ENCODE peak calls at places on chromosomes 13 and 19, in four cellular contexts. U is K562, A is cardiac muscle cell, O is adrenal gland. Y is an unnamed sample. For H3K4me1, the result is how much of the 10 kb centered on the place peaks cover.

GRCh38 chr19:47741544-47742125 is 3.7 kb upstream of the NOP53 start:
- DNase-seq in U (no peak), A (no peak), O (no peak), Y (no peak)

GRCh38 chr19:35031072-35031881 is 1.0 kb downstream of the SCN1B start:
- DNase-seq in U (peak), A (peak), O (no peak), Y (no peak)

GRCh38 chr13:107117327-107118012 is 549.5 kb upstream of the ARGLU1 start:
- DNase-seq in U (no peak), A (no peak), O (no peak), Y (no peak)

GRCh38 chr13:96779691-96780090 is 214.6 kb downstream of the OXGR1 start:
- DNase-seq in U (no peak), A (no peak), O (no peak), Y (no peak)

GRCh38 chr19:1151037-1151716 is 22.9 kb downstream of the SBNO2 start:
- DNase-seq in U (no peak), A (no peak), O (no peak), Y (no peak)

GRCh38 chr19:6378498-6378897 is 2.8 kb upstream of the PSPN start:
- DNase-seq in U (no peak), A (no peak), O (no peak), Y (no peak)

GRCh38 chr19:4969772-4970531 is 1.0 kb downstream of the KDM4B start:
- DNase-seq in U (no peak), A (peak), O (peak), Y (peak)

GRCh38 chr19:47729468-47729798 is 15.9 kb upstream of the NOP53 start:
- DNase-seq in U (peak), A (peak), O (no peak), Y (no peak)

GRCh38 chr19:44703336-44704078 is 4.6 kb downstream of the CEACAM16 start:
- DNase-seq in U (no peak), A (no peak), O (no peak), Y (no peak)

GRCh38 chr13:43573361-43573740 is 213.4 kb downstream of the ENOX1 start:
- DNase-seq in U (no peak), A (peak), O (no peak), Y (no peak)

GRCh38 chr19:29263305-29264080 is 50.5 kb upstream of the UQCRFS1 start:
- DNase-seq in U (peak), A (peak), O (no peak), Y (peak)

GRCh38 chr19:5430237-5430636 is 25.0 kb upstream of the ZNRF4 start:
- DNase-seq in U (peak), A (no peak), O (no peak), Y (peak)

GRCh38 chr19:10320602-10321416 is 5.0 kb upstream of the FDX2 start:
- DNase-seq in U (no peak), A (no peak), O (no peak), Y (no peak)

GRCh38 chr13:106846571-106846970 is 278.6 kb upstream of the ARGLU1 start:
- DNase-seq in U (no peak), A (no peak), O (no peak), Y (no peak)

GRCh38 chr19:10402441-10403038 is 802 bp downstream of the CDC37 start:
- DNase-seq in U (peak), A (peak), O (peak), Y (peak)

GRCh38 chr13:46172531-46172991 is 9.4 kb downstream of the LCP1 start:
- DNase-seq in U (no peak), A (no peak), O (no peak), Y (peak)

GRCh38 chr13:73168993-73169401 is 110.2 kb downstream of the KLF5 start:
- DNase-seq in U (no peak), A (no peak), O (no peak), Y (no peak)

GRCh38 chr19:50434525-50434924 is 1.8 kb downstream of the MYBPC2 start:
- DNase-seq in U (peak), A (no peak), O (no peak), Y (no peak)

GRCh38 chr13:43918636-43919035 is 38.9 kb downstream of the LACC1 start:
- DNase-seq in U (no peak), A (no peak), O (no peak), Y (no peak)

GRCh38 chr19:3041756-3042517 is 12.9 kb upstream of the TLE2 start:
- DNase-seq in U (peak), A (no peak), O (no peak), Y (peak)

GRCh38 chr13:91162180-91162579 is 185.3 kb upstream of the MIR17HG start:
- DNase-seq in U (no peak), A (no peak), O (no peak), Y (no peak)

GRCh38 chr19:49216076-49216475 is 58.5 kb downstream of the TRPM4 start:
- DNase-seq in U (no peak), A (no peak), O (no peak), Y (no peak)

GRCh38 chr19:46634045-46634655 is 1.9 kb downstream of the GNG8 start:
- DNase-seq in U (peak), A (peak), O (peak), Y (peak)

GRCh38 chr13:23928985-23929384 is 31.7 kb upstream of the C1QTNF9B start:
- DNase-seq in U (no peak), A (peak), O (no peak), Y (no peak)

GRCh38 chr19:56660381-56661105 is 11.0 kb downstream of the ZNF835 start:
- DNase-seq in U (no peak), A (no peak), O (no peak), Y (no peak)

GRCh38 chr13:50257646-50258045 is 242.4 kb downstream of the KCNRG start:
- DNase-seq in U (no peak), A (no peak), O (no peak), Y (peak)

GRCh38 chr19:49056101-49056901 is 1.2 kb downstream of the CGB7 start:
- DNase-seq in U (peak), A (peak), O (no peak), Y (peak)

GRCh38 chr19:3285647-3286176 is 61.3 kb downstream of the CELF5 start:
- DNase-seq in U (peak), A (peak), O (no peak), Y (no peak)

GRCh38 chr13:24220086-24220703 is 59.7 kb downstream of the SPATA13 start:
- DNase-seq in U (peak), A (peak), O (peak), Y (peak)

GRCh38 chr19:30862876-30863275 is 486.4 kb downstream of the TSHZ3 start:
- DNase-seq in U (no peak), A (no peak), O (no peak), Y (no peak)

GRCh38 chr19:17863520-17864182 is 3.9 kb downstream of the RPL18A start:
- DNase-seq in U (no peak), A (no peak), O (peak), Y (no peak)

GRCh38 chr13:42990147-42990990 is 1.7 kb downstream of the EPSTI1 start:
- DNase-seq in U (no peak), A (no peak), O (no peak), Y (no peak)

GRCh38 chr13:52053460-52053859 is 29.0 kb downstream of the UTP14C start:
- DNase-seq in U (no peak), A (no peak), O (no peak), Y (no peak)

GRCh38 chr13:69935043-69935442 is 172.6 kb upstream of the ATXN8OS start:
- DNase-seq in U (no peak), A (no peak), O (no peak), Y (no peak)

GRCh38 chr13:114130131-114130707 is 2.2 kb downstream of the RASA3 start:
- DNase-seq in U (no peak), A (no peak), O (no peak), Y (no peak)

DNA sequence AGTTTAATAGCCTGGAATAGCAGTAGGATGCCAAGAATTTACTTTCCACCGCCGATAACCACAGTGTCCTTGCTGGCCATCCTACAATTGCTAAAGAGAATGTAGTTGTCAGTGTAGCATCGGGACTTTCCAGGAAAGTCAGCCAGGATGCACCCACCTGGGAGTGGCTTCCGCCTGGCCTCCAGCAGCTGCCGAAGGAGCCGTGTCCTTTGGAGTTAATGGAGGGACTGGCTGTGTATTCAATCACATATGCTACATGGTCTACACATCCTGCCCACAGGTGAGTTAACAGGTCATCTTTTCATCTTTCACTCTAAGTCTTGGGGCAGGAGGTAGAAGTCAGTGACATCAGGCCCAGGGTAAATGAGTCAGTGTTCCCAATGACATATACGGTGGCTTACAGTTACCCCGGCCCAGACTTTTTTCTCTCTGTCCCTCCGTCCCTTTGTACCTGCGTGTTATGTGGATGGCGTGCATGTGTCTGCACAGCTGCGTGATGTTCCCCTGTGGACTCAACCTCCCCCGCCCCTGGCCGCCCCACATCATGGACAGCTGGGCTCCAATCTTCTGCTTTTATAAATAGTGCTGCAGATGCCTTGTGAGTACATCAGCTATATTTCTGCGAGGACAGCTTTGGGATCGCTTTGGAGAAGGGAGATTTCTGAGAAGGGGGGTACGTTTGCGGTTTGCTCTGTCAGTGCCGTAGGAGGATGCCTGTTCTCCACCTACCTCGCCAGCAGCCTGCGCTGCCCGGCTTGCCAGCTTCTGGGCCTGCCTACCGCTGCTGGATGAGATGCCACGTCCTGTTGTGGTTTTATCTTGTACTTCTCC is 63.1 kb downstream of the ATP11A start:
- DNase-seq in U (no peak), A (no peak), O (no peak), Y (peak)
- H3K27ac ChIP-seq in U (no peak), A (no peak), O (no peak), Y (peak)

GRCh38 chr13:110319774-110320509 is 12.9 kb downstream of the COL4A2 start:
- DNase-seq in U (no peak), A (peak), O (no peak), Y (peak)
- H3K4me1 ChIP-seq in U (under half), A (under half), O (under half), Y (under half)

DNA sequence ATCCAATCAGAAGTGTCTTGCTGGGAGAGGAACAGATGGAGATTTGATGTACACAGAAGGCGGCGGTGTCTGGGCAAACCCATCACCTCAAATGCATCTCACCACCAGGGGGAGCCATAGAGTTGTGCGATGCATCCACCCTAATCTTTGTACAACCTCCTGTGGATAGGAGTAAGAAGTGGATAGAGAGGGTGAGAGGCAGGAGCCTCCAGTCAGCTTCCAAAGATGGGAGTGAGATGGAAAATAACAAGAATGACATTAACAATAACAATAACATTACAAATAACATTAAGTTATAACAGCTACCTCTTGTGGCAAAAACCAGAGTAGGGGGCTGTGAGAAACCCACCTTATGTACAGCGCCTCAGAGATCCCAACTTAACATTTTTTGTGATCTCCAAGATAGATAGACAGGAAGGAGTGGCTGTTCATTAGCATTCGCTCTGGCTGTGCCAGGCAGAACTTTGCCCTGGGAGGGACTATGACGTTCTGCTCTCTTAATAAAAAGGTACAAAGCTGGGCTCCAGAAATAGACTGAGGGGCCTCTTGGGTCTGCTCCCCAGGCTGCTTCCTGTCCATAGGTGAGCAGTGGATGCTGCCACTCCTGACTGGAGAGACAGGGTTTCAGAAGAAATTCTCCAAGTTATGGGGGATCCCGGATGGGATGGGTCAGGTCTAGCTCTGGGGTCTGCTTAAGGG is 5.2 kb upstream of the CEACAM18 start:
- DNase-seq in U (peak), A (peak), O (peak), Y (peak)
- H3K27ac ChIP-seq in U (no peak), A (no peak), O (no peak), Y (no peak)

DNA sequence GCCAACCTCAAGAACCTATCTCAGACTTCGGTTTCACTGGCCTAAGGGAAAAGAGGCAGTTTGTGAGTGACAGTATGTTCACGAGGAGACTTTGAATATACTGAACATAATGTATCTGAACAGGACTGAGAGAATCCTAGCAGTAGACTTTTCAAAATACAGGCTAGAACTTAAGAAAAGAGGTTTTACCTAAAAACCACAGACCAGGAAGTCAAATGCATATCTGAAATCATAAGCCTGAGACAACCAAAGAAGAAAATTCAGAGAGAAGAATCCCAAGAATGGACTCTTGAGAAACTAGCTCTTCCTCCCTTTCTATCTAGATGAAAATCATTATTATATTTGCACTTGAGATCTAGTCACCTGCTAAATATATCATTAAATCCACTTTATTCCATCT is 17.6 kb downstream of the MYCBP2 start:
- DNase-seq in U (no peak), A (no peak), O (no peak), Y (no peak)
- H3K4me1 ChIP-seq in U (under half), A (under half), O (half or more), Y (under half)